ENCODE peak calls at places on chromosome 5, in four cellular contexts. One of them, this sample, is unnamed.

GRCh38 chr5:1065891-1066650 is 45.8 kb downstream of the SLC12A7 start:
- DNase-seq in PC-9: no peak
- DNase-seq in hepatocyte: no peak
- DNase-seq in neuronal stem cell: no peak
- DNase-seq in this sample: no peak

GRCh38 chr5:37900692-37901091 is 60.9 kb upstream of the GDNF start:
- DNase-seq in PC-9: peak; percentile 18
- DNase-seq in hepatocyte: peak; percentile 12
- DNase-seq in neuronal stem cell: no peak
- DNase-seq in this sample: peak; percentile 24

GRCh38 chr5:31380049-31380448 is 151.8 kb downstream of the DROSHA start:
- DNase-seq in hepatocyte: no peak
- DNase-seq in PC-9: no peak
- DNase-seq in neuronal stem cell: no peak
- DNase-seq in this sample: no peak

GRCh38 chr5:164351245-164351834 is 845.9 kb downstream of the MAT2B start:
- DNase-seq in PC-9: no peak
- DNase-seq in hepatocyte: no peak
- DNase-seq in neuronal stem cell: no peak
- DNase-seq in this sample: no peak

GRCh38 chr5:86617756-86618577 is at the start of gene COX7C:
- DNase-seq in PC-9: peak; percentile 86
- DNase-seq in hepatocyte: peak; percentile 97
- DNase-seq in neuronal stem cell: peak; percentile 92
- DNase-seq in this sample: peak; percentile 92

GRCh38 chr5:120778491-120779293 is 314.6 kb downstream of the PRR16 start:
- DNase-seq in PC-9: no peak
- DNase-seq in neuronal stem cell: no peak
- DNase-seq in hepatocyte: no peak
- DNase-seq in this sample: peak; percentile 22

GRCh38 chr5:1239514-1240251 is 14.5 kb downstream of the SLC6A18 start:
- DNase-seq in PC-9: peak; percentile 34
- DNase-seq in neuronal stem cell: no peak
- DNase-seq in hepatocyte: peak; percentile 69
- DNase-seq in this sample: no peak

GRCh38 chr5:123422433-123423277 is 548 bp downstream of the CEP120 start:
- DNase-seq in hepatocyte: peak; percentile 20
- DNase-seq in PC-9: peak; percentile 4
- DNase-seq in neuronal stem cell: peak; percentile 17
- DNase-seq in this sample: peak; percentile 38

GRCh38 chr5:141003791-141004601 is 37.7 kb downstream of the PCDHAC2 start:
- DNase-seq in PC-9: peak; percentile 83
- DNase-seq in neuronal stem cell: no peak
- DNase-seq in hepatocyte: peak; percentile 84
- DNase-seq in this sample: peak; percentile 98
- H3K27ac ChIP-seq in PC-9: peak overlapping the region; percentile 73
- H3K27ac ChIP-seq in neuronal stem cell: peak overlapping the region; percentile 5
- H3K27ac ChIP-seq in hepatocyte: peak overlapping the region; percentile 92
- H3K27ac ChIP-seq in this sample: peak overlapping the region; percentile 93

DNA sequence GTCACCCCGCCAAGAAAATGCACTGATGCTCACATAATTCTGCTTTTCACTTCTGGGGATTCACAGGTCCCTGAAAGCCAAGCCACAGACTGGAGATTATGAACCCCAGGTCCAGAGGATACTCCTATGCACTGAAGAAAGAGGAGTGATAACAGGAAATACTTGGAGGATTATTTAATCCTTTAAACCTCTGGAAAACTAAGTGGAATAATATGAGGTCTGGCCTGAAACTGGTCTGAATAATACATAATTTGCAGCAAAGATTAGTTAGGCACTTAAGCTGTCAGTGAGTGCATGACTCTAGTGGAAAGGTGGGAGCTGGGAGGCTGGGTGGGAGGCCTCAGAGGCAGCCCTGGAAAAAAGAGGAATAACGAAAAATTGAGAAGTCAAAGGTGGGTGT is 45.7 kb downstream of the MARCHF3 start:
- DNase-seq in neuronal stem cell: no peak
- DNase-seq in PC-9: no peak
- DNase-seq in hepatocyte: no peak
- DNase-seq in this sample: no peak
- H3K4me2 ChIP-seq in neuronal stem cell: no peak overlapping the region
- H3K4me2 ChIP-seq in PC-9: no peak overlapping the region
- H3K4me2 ChIP-seq in hepatocyte: no peak overlapping the region
- H3K4me2 ChIP-seq in this sample: no peak overlapping the region

GRCh38 chr5:16712600-16712999 is 95.8 kb upstream of the RETREG1 start:
- DNase-seq in PC-9: no peak
- DNase-seq in neuronal stem cell: no peak
- DNase-seq in hepatocyte: no peak
- DNase-seq in this sample: no peak
- H3K27ac ChIP-seq in PC-9: no peak overlapping the region
- H3K27ac ChIP-seq in neuronal stem cell: peak overlapping the region; percentile 93
- H3K27ac ChIP-seq in hepatocyte: no peak overlapping the region
- H3K27ac ChIP-seq in this sample: no peak overlapping the region

GRCh38 chr5:58148366-58148765 is 311.5 kb downstream of the PLK2 start:
- DNase-seq in PC-9: no peak
- DNase-seq in hepatocyte: no peak
- DNase-seq in neuronal stem cell: no peak
- DNase-seq in this sample: no peak

GRCh38 chr5:58145397-58145796 is 314.5 kb downstream of the PLK2 start:
- DNase-seq in neuronal stem cell: no peak
- DNase-seq in PC-9: no peak
- DNase-seq in hepatocyte: no peak
- DNase-seq in this sample: no peak

GRCh38 chr5:58149345-58149744 is 310.5 kb downstream of the PLK2 start:
- DNase-seq in PC-9: peak; percentile 21
- DNase-seq in hepatocyte: no peak
- DNase-seq in neuronal stem cell: no peak
- DNase-seq in this sample: peak; percentile 81

GRCh38 chr5:58138791-58139190 is 321.1 kb downstream of the PLK2 start:
- DNase-seq in neuronal stem cell: no peak
- DNase-seq in PC-9: no peak
- DNase-seq in hepatocyte: no peak
- DNase-seq in this sample: no peak

DNA sequence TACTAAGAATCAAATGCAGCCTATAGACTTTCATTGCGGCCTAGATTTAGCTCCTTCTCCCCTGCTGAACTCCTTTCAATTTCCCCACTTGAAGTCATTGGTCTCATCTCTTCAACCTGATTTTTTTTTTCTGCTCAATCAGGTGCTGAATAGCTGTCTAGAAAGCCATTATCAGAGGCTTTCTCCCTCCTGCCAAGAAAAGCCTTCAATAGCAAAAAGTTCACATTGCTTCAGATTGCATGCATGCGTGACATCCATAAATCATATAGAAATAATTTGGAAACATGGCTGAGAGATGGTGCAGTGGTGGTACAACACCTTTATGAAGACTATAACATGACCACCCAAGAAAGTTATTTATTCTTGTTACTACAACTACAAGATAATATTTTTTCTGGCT is 316.1 kb downstream of the PLK2 start:
- DNase-seq in neuronal stem cell: no peak
- DNase-seq in PC-9: no peak
- DNase-seq in hepatocyte: no peak
- DNase-seq in this sample: no peak
- H3K4me2 ChIP-seq in neuronal stem cell: no peak overlapping the region
- H3K4me2 ChIP-seq in PC-9: no peak overlapping the region
- H3K4me2 ChIP-seq in hepatocyte: no peak overlapping the region
- H3K4me2 ChIP-seq in this sample: no peak overlapping the region

GRCh38 chr5:177366528-177367322 is 9.0 kb downstream of the RGS14 start:
- DNase-seq in PC-9: peak; percentile 49
- DNase-seq in hepatocyte: peak; percentile 97
- DNase-seq in neuronal stem cell: peak; percentile 87
- DNase-seq in this sample: no peak
- H3K27ac ChIP-seq in PC-9: no peak overlapping the region
- H3K27ac ChIP-seq in hepatocyte: peak overlapping the region; percentile 99
- H3K27ac ChIP-seq in neuronal stem cell: peak overlapping the region; percentile 81
- H3K27ac ChIP-seq in this sample: no peak overlapping the region

This sample was measured in mammary epithelial cell.